ENCODE peak calls at places on chromosomes 4 and X, in seven cellular contexts. R, N, I, J, D, C and B are unnamed samples.
A peak's percentile ranks its signal among the peaks of the same experiment; 100 is the strongest.

GRCh38 chr4:2436301-2436700 is 17.5 kb downstream of the CFAP99 start:
- DNase-seq in R (no peak), N (no peak), I (no peak), J (no peak), D (no peak), C (no peak), B (no peak)

GRCh38 chr4:85968945-85969830 is 390.7 kb downstream of the MAPK10 start:
- DNase-seq in R (peak; percentile 10), N (no peak), I (no peak), J (peak; percentile 49), D (peak; percentile 71), C (peak; percentile 32), B (no peak)

GRCh38 chrX:49915352-49916222 is 6.8 kb upstream of the CLCN5 start:
- DNase-seq in R (peak; percentile 37), N (no peak), I (peak; percentile 24), J (peak; percentile 57), D (peak; percentile 62), C (peak; percentile 55), B (peak; percentile 26)

GRCh38 chr4:113584407-113585150 is 177.0 kb downstream of the CAMK2D start:
- DNase-seq in R (no peak), N (peak; percentile 73), I (no peak), J (peak; percentile 43), D (peak; percentile 88), C (peak; percentile 74), B (no peak)

GRCh38 chr4:52997132-52997416 is 135.0 kb downstream of the RASL11B start:
- DNase-seq in R (no peak), N (no peak), I (no peak), J (no peak), D (no peak), C (no peak), B (no peak)

GRCh38 chrX:39242187-39242586 is 440.9 kb downstream of the MID1IP1 start:
- DNase-seq in R (peak; percentile 55), N (no peak), I (no peak), J (peak; percentile 52), D (peak; percentile 12), C (peak; percentile 59), B (no peak)

GRCh38 chr4:1043658-1044468 is 32.4 kb downstream of the FGFRL1 start:
- DNase-seq in R (no peak), N (peak; percentile 98), I (no peak), J (no peak), D (peak; percentile 99), C (no peak), B (no peak)

GRCh38 chr4:151649461-151649860 is 111.3 kb downstream of the GATB start:
- DNase-seq in R (no peak), N (no peak), I (no peak), J (no peak), D (no peak), C (no peak), B (no peak)

GRCh38 chr4:4206204-4206603 is 20.5 kb downstream of the OTOP1 start:
- DNase-seq in R (no peak), N (no peak), I (no peak), J (no peak), D (no peak), C (no peak), B (no peak)

GRCh38 chrX:38175140-38175539 is 45.5 kb downstream of the SRPX start:
- DNase-seq in R (peak; percentile 10), N (no peak), I (no peak), J (peak; percentile 76), D (peak; percentile 31), C (peak; percentile 43), B (no peak)

GRCh38 chr4:8582941-8583654 is 2.9 kb downstream of the GPR78 start:
- DNase-seq in R (no peak), N (no peak), I (no peak), J (no peak), D (no peak), C (no peak), B (no peak)

GRCh38 chrX:97021680-97022079 is 138.0 kb downstream of the RPA4 start:
- DNase-seq in R (no peak), N (no peak), I (no peak), J (no peak), D (peak; percentile 63), C (no peak), B (no peak)

GRCh38 chrX:149124526-149125108 is 380.5 kb downstream of the IDS start:
- DNase-seq in R (no peak), N (no peak), I (no peak), J (no peak), D (no peak), C (no peak), B (no peak)

GRCh38 chr4:19936471-19936870 is 315.2 kb upstream of the SLIT2 start:
- DNase-seq in R (no peak), N (peak; percentile 82), I (no peak), J (no peak), D (peak; percentile 92), C (no peak), B (no peak)

GRCh38 chrX:68428431-68428830 is 4.9 kb downstream of the OPHN1 start:
- DNase-seq in R (no peak), N (no peak), I (no peak), J (no peak), D (peak; percentile 74), C (no peak), B (no peak)

GRCh38 chrX:133294126-133294525 is 76.0 kb upstream of the TFDP3 start:
- DNase-seq in R (no peak), N (no peak), I (no peak), J (no peak), D (peak; percentile 5), C (no peak), B (no peak)

GRCh38 chr4:118834070-118834469 is 1.9 kb downstream of the SEC24D start:
- DNase-seq in R (peak; percentile 16), N (no peak), I (no peak), J (no peak), D (no peak), C (no peak), B (no peak)

GRCh38 chrX:111124418-111124817 is 28.4 kb downstream of the PAK3 start:
- DNase-seq in R (no peak), N (no peak), I (no peak), J (no peak), D (no peak), C (no peak), B (no peak)

GRCh38 chrX:31706456-31706855 is 634.6 kb upstream of the FTHL17 start:
- DNase-seq in R (no peak), N (no peak), I (no peak), J (no peak), D (peak; percentile 2), C (no peak), B (no peak)

GRCh38 chr4:109801895-109802319 is at the start of gene CFI:
- DNase-seq in R (no peak), N (peak; percentile 64), I (no peak), J (no peak), D (peak; percentile 89), C (no peak), B (no peak)

GRCh38 chr4:109967798-109968520 is 55.3 kb downstream of the EGF start:
- DNase-seq in R (no peak), N (peak; percentile 18), I (no peak), J (no peak), D (peak; percentile 61), C (no peak), B (no peak)

GRCh38 chrX:149495573-149496071 is 9.5 kb downstream of the IDS start:
- DNase-seq in R (no peak), N (peak; percentile 67), I (no peak), J (no peak), D (peak; percentile 76), C (no peak), B (no peak)

GRCh38 chr4:164799410-164799809 is 45.5 kb downstream of the SMIM31 start:
- DNase-seq in R (no peak), N (no peak), I (no peak), J (no peak), D (no peak), C (no peak), B (no peak)

GRCh38 chr4:101187837-101188236 is 159.5 kb downstream of the PPP3CA start:
- DNase-seq in R (no peak), N (no peak), I (no peak), J (no peak), D (no peak), C (peak; percentile 25), B (no peak)

GRCh38 chr4:60201052-60201673 is 999.0 kb upstream of the ADGRL3 start:
- DNase-seq in R (peak; percentile 18), N (peak; percentile 3), I (no peak), J (peak; percentile 33), D (peak; percentile 30), C (peak; percentile 30), B (no peak)

GRCh38 chrX:7801706-7802105 is 41.3 kb upstream of the VCX start:
- DNase-seq in R (no peak), N (no peak), I (no peak), J (no peak), D (no peak), C (no peak), B (no peak)

GRCh38 chrX:97399400-97399799 is 515.7 kb downstream of the RPA4 start:
- DNase-seq in R (no peak), N (peak; percentile 43), I (no peak), J (no peak), D (peak; percentile 89), C (no peak), B (no peak)

GRCh38 chrX:85569691-85570090 is 190.2 kb upstream of the POF1B start:
- DNase-seq in R (peak; percentile 51), N (no peak), I (no peak), J (no peak), D (no peak), C (no peak), B (no peak)

GRCh38 chr4:174222266-174222872 is 61.1 kb downstream of the FBXO8 start:
- DNase-seq in R (no peak), N (no peak), I (no peak), J (peak; percentile 33), D (peak; percentile 28), C (peak; percentile 15), B (no peak)

GRCh38 chr4:30754021-30754420 is 33.9 kb downstream of the PCDH7 start:
- DNase-seq in R (no peak), N (no peak), I (no peak), J (no peak), D (peak; percentile 76), C (no peak), B (no peak)

GRCh38 chr4:7841071-7841470 is 98.6 kb downstream of the AFAP1 start:
- DNase-seq in R (no peak), N (no peak), I (no peak), J (no peak), D (no peak), C (no peak), B (no peak)

GRCh38 chr4:4704267-4704666 is 155.2 kb upstream of the MSX1 start:
- DNase-seq in R (no peak), N (no peak), I (no peak), J (no peak), D (peak; percentile 76), C (no peak), B (no peak)

GRCh38 chr4:80913381-80913780 is 117.1 kb upstream of the BMP3 start:
- DNase-seq in R (no peak), N (no peak), I (no peak), J (no peak), D (no peak), C (no peak), B (no peak)

GRCh38 chr4:174120446-174121142 is 162.9 kb downstream of the FBXO8 start:
- DNase-seq in R (peak; percentile 73), N (peak; percentile 38), I (no peak), J (peak; percentile 55), D (peak; percentile 71), C (peak; percentile 31), B (no peak)

GRCh38 chr4:174629265-174629664 is 107.0 kb upstream of the HPGD start:
- DNase-seq in R (no peak), N (no peak), I (no peak), J (no peak), D (no peak), C (no peak), B (no peak)

GRCh38 chr4:5050520-5050955 is 742 bp upstream of the STK32B start:
- DNase-seq in R (peak; percentile 9), N (peak; percentile 44), I (no peak), J (peak; percentile 82), D (peak; percentile 80), C (peak; percentile 27), B (no peak)